ENCODE peak calls at places on chromosomes 1 and 21, in four cellular contexts. One of them, this sample, is unnamed.

GRCh38 chr1:15489052-15489736 is 13.3 kb downstream of the CELA2B start:
- DNase-seq in left ventricle myocardium inferior: peak
- DNase-seq in psoas muscle: no peak
- DNase-seq in astrocyte: no peak
- DNase-seq in this sample: no peak

GRCh38 chr1:46288485-46289133 is 14.8 kb downstream of the LRRC41 start:
- DNase-seq in psoas muscle: no peak
- DNase-seq in left ventricle myocardium inferior: no peak
- DNase-seq in astrocyte: peak
- DNase-seq in this sample: peak

GRCh38 chr1:108561731-108562326 is 1.9 kb downstream of the EEIG2 start:
- DNase-seq in astrocyte: no peak
- DNase-seq in left ventricle myocardium inferior: peak
- DNase-seq in psoas muscle: peak
- DNase-seq in this sample: peak

GRCh38 chr1:201561195-201561564 is 22.3 kb downstream of the NAV1 start:
- DNase-seq in astrocyte: no peak
- DNase-seq in psoas muscle: no peak
- DNase-seq in left ventricle myocardium inferior: no peak
- DNase-seq in this sample: no peak

GRCh38 chr1:15224903-15225485 is 22.0 kb upstream of the FHAD1 start:
- DNase-seq in astrocyte: no peak
- DNase-seq in psoas muscle: no peak
- DNase-seq in left ventricle myocardium inferior: no peak
- DNase-seq in this sample: no peak

GRCh38 chr1:199226163-199226562 is 587.3 kb downstream of the PTPRC start:
- DNase-seq in psoas muscle: no peak
- DNase-seq in astrocyte: peak
- DNase-seq in left ventricle myocardium inferior: no peak
- DNase-seq in this sample: peak

GRCh38 chr1:198359024-198359653 is 181.3 kb downstream of the ATP6V1G3 start:
- DNase-seq in astrocyte: no peak
- DNase-seq in left ventricle myocardium inferior: no peak
- DNase-seq in psoas muscle: no peak
- DNase-seq in this sample: peak

GRCh38 chr1:200099040-200099439 is 71.5 kb downstream of the NR5A2 start:
- DNase-seq in left ventricle myocardium inferior: peak
- DNase-seq in psoas muscle: no peak
- DNase-seq in astrocyte: no peak
- DNase-seq in this sample: peak

GRCh38 chr1:154730251-154730650 is 122.3 kb upstream of the ADAR start:
- DNase-seq in psoas muscle: no peak
- DNase-seq in astrocyte: peak
- DNase-seq in left ventricle myocardium inferior: no peak
- DNase-seq in this sample: peak

GRCh38 chr21:35266546-35266945 is 217.4 kb upstream of the RUNX1 start:
- DNase-seq in left ventricle myocardium inferior: no peak
- DNase-seq in psoas muscle: no peak
- DNase-seq in astrocyte: peak
- DNase-seq in this sample: no peak

GRCh38 chr1:167440345-167440744 is 78.0 kb downstream of the CD247 start:
- DNase-seq in left ventricle myocardium inferior: no peak
- DNase-seq in psoas muscle: no peak
- DNase-seq in astrocyte: no peak
- DNase-seq in this sample: no peak

GRCh38 chr1:222654849-222655248 is 37.0 kb downstream of the MIA3 start:
- DNase-seq in left ventricle myocardium inferior: no peak
- DNase-seq in psoas muscle: no peak
- DNase-seq in astrocyte: peak
- DNase-seq in this sample: no peak

GRCh38 chr21:44443891-44444285 is 11.4 kb upstream of the LRRC3 start:
- DNase-seq in psoas muscle: no peak
- DNase-seq in left ventricle myocardium inferior: peak
- DNase-seq in astrocyte: no peak
- DNase-seq in this sample: no peak

GRCh38 chr1:52739699-52740467 is 13.6 kb downstream of the ZYG11B start:
- DNase-seq in psoas muscle: no peak
- DNase-seq in astrocyte: no peak
- DNase-seq in left ventricle myocardium inferior: no peak
- DNase-seq in this sample: no peak

GRCh38 chr1:205519541-205520131 is 15.2 kb downstream of the CDK18 start:
- DNase-seq in astrocyte: no peak
- DNase-seq in left ventricle myocardium inferior: peak
- DNase-seq in psoas muscle: no peak
- DNase-seq in this sample: no peak

GRCh38 chr1:22388666-22389455 is 62.8 kb upstream of the ZBTB40 start:
- DNase-seq in astrocyte: no peak
- DNase-seq in left ventricle myocardium inferior: no peak
- DNase-seq in psoas muscle: no peak
- DNase-seq in this sample: peak

GRCh38 chr1:92709738-92710137 is 75.2 kb downstream of the EVI5 start:
- DNase-seq in psoas muscle: no peak
- DNase-seq in left ventricle myocardium inferior: no peak
- DNase-seq in astrocyte: peak
- DNase-seq in this sample: peak

GRCh38 chr1:245378352-245379144 is 223.8 kb downstream of the KIF26B start:
- DNase-seq in astrocyte: no peak
- DNase-seq in psoas muscle: no peak
- DNase-seq in left ventricle myocardium inferior: no peak
- DNase-seq in this sample: no peak

GRCh38 chr1:84505167-84506001 is 802 bp upstream of the SPATA1 start:
- DNase-seq in psoas muscle: no peak
- DNase-seq in astrocyte: peak
- DNase-seq in left ventricle myocardium inferior: peak
- DNase-seq in this sample: peak

GRCh38 chr1:35505911-35506798 is 51.0 kb downstream of the KIAA0319L start:
- DNase-seq in left ventricle myocardium inferior: no peak
- DNase-seq in astrocyte: peak
- DNase-seq in psoas muscle: no peak
- DNase-seq in this sample: peak

GRCh38 chr1:150551784-150552691 is 2.8 kb downstream of the ADAMTSL4 start:
- DNase-seq in astrocyte: peak
- DNase-seq in left ventricle myocardium inferior: peak
- DNase-seq in psoas muscle: peak
- DNase-seq in this sample: peak

GRCh38 chr1:150548632-150549495 is at the start of gene ADAMTSL4:
- DNase-seq in astrocyte: peak
- DNase-seq in left ventricle myocardium inferior: peak
- DNase-seq in psoas muscle: peak
- DNase-seq in this sample: peak

GRCh38 chr1:150551049-150551783 is 2.0 kb downstream of the ADAMTSL4 start:
- DNase-seq in left ventricle myocardium inferior: no peak
- DNase-seq in psoas muscle: no peak
- DNase-seq in astrocyte: no peak
- DNase-seq in this sample: no peak

GRCh38 chr1:150549496-150550221 is 451 bp downstream of the ADAMTSL4 start:
- DNase-seq in psoas muscle: peak
- DNase-seq in astrocyte: no peak
- DNase-seq in left ventricle myocardium inferior: peak
- DNase-seq in this sample: no peak

DNA sequence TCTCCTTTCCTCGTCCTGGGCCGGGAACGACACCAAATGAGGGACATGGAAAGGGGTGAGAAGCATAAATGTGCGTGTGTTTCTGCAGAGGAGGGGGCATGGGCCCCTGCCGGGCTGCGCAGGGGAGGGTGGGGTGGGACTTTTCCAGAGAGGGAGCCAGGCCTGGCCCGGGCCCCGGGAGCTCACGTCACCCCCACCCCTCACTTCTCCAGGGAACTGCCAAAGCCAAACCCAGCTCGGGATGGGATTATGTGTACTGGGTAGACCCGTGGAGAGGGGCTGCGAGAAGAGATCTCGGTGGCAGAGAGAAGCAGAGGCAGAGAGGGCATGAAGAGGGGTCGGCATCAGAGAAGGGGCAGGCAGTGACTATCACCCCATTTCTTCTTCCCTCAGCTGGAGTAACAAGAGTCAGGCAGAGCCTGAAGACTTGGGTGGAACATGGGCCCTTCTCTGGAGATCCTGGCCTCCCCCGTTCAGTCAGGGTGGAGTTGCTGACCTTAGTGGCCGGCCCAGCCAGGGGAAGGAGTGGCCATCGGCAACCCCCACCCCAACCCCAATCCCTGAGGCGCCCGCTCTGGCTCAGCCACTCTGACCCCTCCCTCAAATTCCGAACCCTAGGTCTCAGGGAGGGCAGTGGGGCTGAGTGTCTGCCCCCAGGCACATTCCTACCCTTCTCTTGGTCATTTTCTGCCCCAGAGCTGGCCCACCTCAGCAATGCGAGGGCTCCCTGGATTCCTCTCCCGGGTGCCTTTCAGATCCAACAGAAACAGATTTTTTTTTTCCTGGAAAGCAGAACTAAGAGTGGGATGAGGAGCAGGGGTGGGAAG is 1.2 kb downstream of the ADAMTSL4 start:
- DNase-seq in astrocyte: no peak
- DNase-seq in left ventricle myocardium inferior: no peak
- DNase-seq in psoas muscle: peak
- DNase-seq in this sample: no peak
- H3K27ac ChIP-seq in astrocyte: no peak
- H3K27ac ChIP-seq in left ventricle myocardium inferior: peak
- H3K27ac ChIP-seq in psoas muscle: peak
- H3K27ac ChIP-seq in this sample: no peak

GRCh38 chr1:2248854-2249558 is 20.9 kb downstream of the SKI start:
- DNase-seq in left ventricle myocardium inferior: no peak
- DNase-seq in astrocyte: no peak
- DNase-seq in psoas muscle: no peak
- DNase-seq in this sample: no peak
- H3K4me3 ChIP-seq in left ventricle myocardium inferior: no peak
- H3K4me3 ChIP-seq in astrocyte: no peak
- H3K4me3 ChIP-seq in psoas muscle: no peak
- H3K4me3 ChIP-seq in this sample: no peak

GRCh38 chr1:94037392-94038229 is 83.3 kb downstream of the ABCA4 start:
- DNase-seq in left ventricle myocardium inferior: no peak
- DNase-seq in astrocyte: no peak
- DNase-seq in psoas muscle: no peak
- DNase-seq in this sample: peak
- H3K27ac ChIP-seq in left ventricle myocardium inferior: peak
- H3K27ac ChIP-seq in astrocyte: no peak
- H3K27ac ChIP-seq in psoas muscle: peak
- H3K27ac ChIP-seq in this sample: peak

GRCh38 chr1:16607433-16607851 is 5.9 kb downstream of the NBPF1 start:
- DNase-seq in astrocyte: no peak
- DNase-seq in left ventricle myocardium inferior: no peak
- DNase-seq in psoas muscle: no peak
- DNase-seq in this sample: no peak
- H3K4me3 ChIP-seq in astrocyte: no peak
- H3K4me3 ChIP-seq in left ventricle myocardium inferior: no peak
- H3K4me3 ChIP-seq in psoas muscle: no peak
- H3K4me3 ChIP-seq in this sample: no peak

GRCh38 chr1:203656796-203657620 is 30.4 kb downstream of the ATP2B4 start:
- DNase-seq in astrocyte: no peak
- DNase-seq in left ventricle myocardium inferior: no peak
- DNase-seq in psoas muscle: no peak
- DNase-seq in this sample: peak
- H3K27ac ChIP-seq in astrocyte: no peak
- H3K27ac ChIP-seq in left ventricle myocardium inferior: no peak
- H3K27ac ChIP-seq in psoas muscle: no peak
- H3K27ac ChIP-seq in this sample: no peak

DNA sequence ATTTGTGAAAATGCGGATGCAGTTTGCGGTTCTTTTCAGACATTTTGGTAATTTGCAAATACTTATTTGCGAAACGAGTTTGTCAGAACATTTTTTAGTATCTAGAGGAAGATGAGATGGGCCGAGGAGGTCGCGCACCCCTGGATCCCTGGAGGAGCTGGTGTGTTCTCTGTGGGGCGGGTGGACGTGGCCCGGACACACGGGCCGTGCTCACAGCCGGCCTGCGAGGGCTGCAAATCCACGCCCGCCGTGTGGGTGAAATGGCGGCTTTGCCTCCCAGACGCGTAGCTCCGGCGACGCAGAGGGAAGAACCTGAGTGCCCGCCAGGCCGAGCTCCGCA is 9.3 kb upstream of the TTLL10 start:
- DNase-seq in astrocyte: no peak
- DNase-seq in left ventricle myocardium inferior: no peak
- DNase-seq in psoas muscle: peak
- DNase-seq in this sample: no peak
- H3K4me3 ChIP-seq in astrocyte: no peak
- H3K4me3 ChIP-seq in left ventricle myocardium inferior: no peak
- H3K4me3 ChIP-seq in psoas muscle: no peak
- H3K4me3 ChIP-seq in this sample: peak

GRCh38 chr1:234877761-234878160 is 250.9 kb downstream of the TOMM20 start:
- DNase-seq in astrocyte: no peak
- DNase-seq in left ventricle myocardium inferior: no peak
- DNase-seq in psoas muscle: no peak
- DNase-seq in this sample: no peak
- H3K27ac ChIP-seq in astrocyte: no peak
- H3K27ac ChIP-seq in left ventricle myocardium inferior: no peak
- H3K27ac ChIP-seq in psoas muscle: no peak
- H3K27ac ChIP-seq in this sample: no peak

DNA sequence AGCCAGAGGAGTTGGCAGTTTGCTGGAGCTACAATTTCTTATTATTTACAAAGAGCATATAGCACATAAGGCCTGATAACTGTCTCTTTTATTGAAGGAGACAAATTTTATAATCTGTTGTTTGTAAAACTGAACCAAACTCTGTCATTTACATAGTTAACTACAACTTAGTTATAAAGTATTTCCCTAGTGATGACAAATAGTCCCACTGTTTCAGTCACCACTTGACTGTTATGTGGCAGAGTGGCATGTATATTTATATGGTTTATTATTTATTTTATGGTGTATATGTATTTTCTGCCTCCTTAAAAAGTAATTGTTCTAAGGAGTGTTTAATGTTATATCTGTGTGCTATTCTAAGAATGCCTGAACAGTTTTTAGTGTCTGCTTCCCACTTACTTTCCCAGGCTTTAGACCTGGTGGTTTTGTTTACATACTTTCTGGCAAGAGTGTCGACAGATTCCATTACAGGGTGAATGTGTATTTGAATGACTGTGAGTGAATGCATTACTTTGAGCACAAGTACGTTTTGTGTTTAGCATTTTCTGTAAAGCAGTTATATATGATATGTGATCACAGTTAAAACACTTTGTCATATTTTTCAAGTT is 10.0 kb downstream of the TSEN15 start:
- DNase-seq in astrocyte: peak
- DNase-seq in psoas muscle: no peak
- DNase-seq in left ventricle myocardium inferior: no peak
- DNase-seq in this sample: no peak
- H3K4me3 ChIP-seq in astrocyte: no peak
- H3K4me3 ChIP-seq in psoas muscle: no peak
- H3K4me3 ChIP-seq in left ventricle myocardium inferior: no peak
- H3K4me3 ChIP-seq in this sample: no peak